ENCODE peak calls at places on chromosomes 7 and 10, in seven cellular contexts. M, H, R, C, U, Z and J are unnamed samples.

GRCh38 chr7:108296911-108297310 is 159.3 kb downstream of the NRCAM start:
- DNase-seq in Z (no peak), M (no peak), C (no peak), U (no peak), R (peak; percentile 55), H (no peak), J (no peak)

GRCh38 chr7:101516849-101517248 is 112.2 kb downstream of the MYL10 start:
- DNase-seq in M (no peak), U (no peak), R (no peak), Z (peak; percentile 72), H (no peak), C (no peak), J (no peak)

GRCh38 chr10:91891285-91892001 is 17.8 kb downstream of the FGFBP3 start:
- DNase-seq in R (peak; percentile 34), C (peak; percentile 40), H (peak; percentile 51), Z (no peak), U (no peak), M (no peak), J (peak; percentile 16)

GRCh38 chr7:101171442-101171837 is 6.1 kb upstream of the VGF start:
- DNase-seq in M (no peak), U (no peak), Z (peak; percentile 49), H (peak; percentile 46), C (no peak), R (no peak), J (peak; percentile 37)

GRCh38 chr7:46651561-46652088 is 730.6 kb upstream of the IGFBP3 start:
- DNase-seq in H (no peak), R (no peak), C (peak; percentile 77), U (peak; percentile 47), M (peak; percentile 98), Z (no peak), J (no peak)

GRCh38 chr7:142671506-142671905 is 77.8 kb upstream of the PRSS1 start:
- DNase-seq in M (no peak), R (no peak), Z (no peak), H (no peak), U (no peak), C (no peak), J (no peak)

GRCh38 chr10:101565370-101565900 is 22.6 kb downstream of the POLL start:
- DNase-seq in U (no peak), R (no peak), M (no peak), H (no peak), Z (no peak), C (no peak), J (no peak)

GRCh38 chr7:105238198-105238765 is 150.4 kb downstream of the SRPK2 start:
- DNase-seq in Z (no peak), H (no peak), R (no peak), M (no peak), C (no peak), U (no peak), J (no peak)

GRCh38 chr10:18260308-18260971 is 120.2 kb downstream of the CACNB2 start:
- DNase-seq in M (no peak), C (no peak), Z (peak; percentile 54), R (peak; percentile 8), H (no peak), U (no peak), J (no peak)

GRCh38 chr7:30851651-30852359 is 59.8 kb upstream of the AQP1 start:
- DNase-seq in H (no peak), M (no peak), U (no peak), R (no peak), Z (no peak), C (no peak), J (peak; percentile 59)

GRCh38 chr10:13048762-13049161 is 47.2 kb upstream of the CCDC3 start:
- DNase-seq in U (no peak), Z (no peak), R (no peak), M (no peak), C (no peak), H (no peak), J (no peak)

GRCh38 chr7:1558181-1558811 is 2.3 kb upstream of the TMEM184A start:
- DNase-seq in Z (peak; percentile 82), C (no peak), U (no peak), R (no peak), H (peak; percentile 70), M (no peak), J (no peak)

GRCh38 chr7:13414181-13414580 is 575.3 kb downstream of the ETV1 start:
- DNase-seq in M (no peak), Z (no peak), C (no peak), H (no peak), R (no peak), U (no peak), J (no peak)

GRCh38 chr10:4062072-4062471 is 277.1 kb upstream of the KLF6 start:
- DNase-seq in R (peak; percentile 52), Z (no peak), C (peak; percentile 34), U (no peak), M (no peak), H (no peak), J (no peak)

GRCh38 chr7:117479480-117480224 is at the start of gene CFTR:
- DNase-seq in H (no peak), M (no peak), R (peak; percentile 7), Z (peak; percentile 82), C (no peak), U (no peak), J (peak; percentile 2)

GRCh38 chr7:20745716-20746115 is 41.0 kb downstream of the SP8 start:
- DNase-seq in C (no peak), U (no peak), Z (peak; percentile 68), R (no peak), H (no peak), M (no peak), J (no peak)

GRCh38 chr10:96665306-96665705 is 55.0 kb downstream of the PIK3AP1 start:
- DNase-seq in Z (no peak), U (no peak), M (no peak), R (peak; percentile 91), C (peak; percentile 19), H (no peak), J (peak; percentile 65)

GRCh38 chr10:129495697-129496096 is 28.7 kb downstream of the MGMT start:
- DNase-seq in R (no peak), M (no peak), H (no peak), U (no peak), Z (no peak), C (no peak), J (no peak)

GRCh38 chr10:11849908-11850307 is 26.8 kb downstream of the PROSER2 start:
- DNase-seq in H (no peak), Z (no peak), U (no peak), M (no peak), R (no peak), C (no peak), J (no peak)
- H3K36me3 ChIP-seq in H (peaks cover 51% of the 10 kb centered on the region), Z (peaks cover 24% of the 10 kb centered on the region), U (peaks cover 11% of the 10 kb centered on the region), M (peaks cover 32% of the 10 kb centered on the region), R (no peaks in the 10 kb centered on the region), C (peaks cover 8% of the 10 kb centered on the region), J (peaks cover 10% of the 10 kb centered on the region)

GRCh38 chr10:70672165-70672992 is at the start of gene ADAMTS14:
- DNase-seq in C (peak; percentile 61), H (peak; percentile 86), R (peak; percentile 64), Z (peak; percentile 84), U (peak; percentile 29), M (no peak), J (peak; percentile 84)

GRCh38 chr10:70673929-70674559 is 1.7 kb downstream of the ADAMTS14 start:
- DNase-seq in M (no peak), H (no peak), U (no peak), C (peak; percentile 57), Z (no peak), R (no peak), J (no peak)

GRCh38 chr10:70674560-70675495 is 2.5 kb downstream of the ADAMTS14 start:
- DNase-seq in C (no peak), M (no peak), U (no peak), H (no peak), Z (no peak), R (no peak), J (no peak)

GRCh38 chr10:70671619-70672164 is 614 bp upstream of the ADAMTS14 start:
- DNase-seq in C (no peak), H (no peak), U (no peak), Z (no peak), M (no peak), R (no peak), J (no peak)

GRCh38 chr10:70672993-70673928 is 955 bp downstream of the ADAMTS14 start:
- DNase-seq in C (peak; percentile 92), R (peak; percentile 91), H (peak; percentile 70), U (no peak), M (peak; percentile 64), Z (no peak), J (peak; percentile 94)
- H3K9ac ChIP-seq in C (peak overlapping the region; percentile 48), R (peak overlapping the region; percentile 90), H (peak overlapping the region; percentile 76), U (peak overlapping the region; percentile 85), M (no peak overlapping the region), Z (no peak overlapping the region), J (peak overlapping the region; percentile 11)

DNA sequence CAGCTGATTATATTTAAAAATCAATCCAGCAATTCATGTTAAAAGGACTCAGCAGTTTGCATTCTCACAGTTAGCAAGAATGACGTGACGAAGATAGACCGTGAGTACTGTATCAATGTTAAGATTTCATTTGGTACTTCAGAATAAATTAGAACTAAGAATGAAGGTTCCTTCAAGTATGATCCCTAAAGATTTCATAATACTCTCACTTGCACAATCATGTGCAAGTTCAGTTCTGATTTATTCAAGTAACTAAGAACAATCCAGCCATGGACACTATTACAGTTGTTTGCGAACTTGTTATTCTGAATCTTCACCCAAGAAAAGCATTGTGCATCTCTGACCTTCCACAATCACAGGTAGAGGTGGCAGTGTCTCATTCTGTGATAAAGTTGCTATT is 7.7 kb downstream of the RHEB start:
- DNase-seq in H (no peak), U (no peak), Z (no peak), M (no peak), C (no peak), R (no peak), J (peak; percentile 78)
- H3K9me3 ChIP-seq in H (no peaks in the 10 kb centered on the region), U (no peaks in the 10 kb centered on the region), Z (no peaks in the 10 kb centered on the region), M (no peaks in the 10 kb centered on the region), C (no peaks in the 10 kb centered on the region), R (no peaks in the 10 kb centered on the region), J (peaks cover 3% of the 10 kb centered on the region)

GRCh38 chr7:70646551-70647248 is 485.2 kb upstream of the GALNT17 start:
- DNase-seq in H (no peak), R (no peak), U (no peak), C (no peak), Z (no peak), M (no peak), J (no peak)

GRCh38 chr7:70645876-70646336 is 486.0 kb upstream of the GALNT17 start:
- DNase-seq in U (no peak), C (no peak), M (no peak), R (no peak), Z (peak; percentile 80), H (no peak), J (no peak)

GRCh38 chr7:70649323-70649722 is 482.6 kb upstream of the GALNT17 start:
- DNase-seq in R (no peak), U (no peak), M (no peak), Z (no peak), C (no peak), H (no peak), J (no peak)

DNA sequence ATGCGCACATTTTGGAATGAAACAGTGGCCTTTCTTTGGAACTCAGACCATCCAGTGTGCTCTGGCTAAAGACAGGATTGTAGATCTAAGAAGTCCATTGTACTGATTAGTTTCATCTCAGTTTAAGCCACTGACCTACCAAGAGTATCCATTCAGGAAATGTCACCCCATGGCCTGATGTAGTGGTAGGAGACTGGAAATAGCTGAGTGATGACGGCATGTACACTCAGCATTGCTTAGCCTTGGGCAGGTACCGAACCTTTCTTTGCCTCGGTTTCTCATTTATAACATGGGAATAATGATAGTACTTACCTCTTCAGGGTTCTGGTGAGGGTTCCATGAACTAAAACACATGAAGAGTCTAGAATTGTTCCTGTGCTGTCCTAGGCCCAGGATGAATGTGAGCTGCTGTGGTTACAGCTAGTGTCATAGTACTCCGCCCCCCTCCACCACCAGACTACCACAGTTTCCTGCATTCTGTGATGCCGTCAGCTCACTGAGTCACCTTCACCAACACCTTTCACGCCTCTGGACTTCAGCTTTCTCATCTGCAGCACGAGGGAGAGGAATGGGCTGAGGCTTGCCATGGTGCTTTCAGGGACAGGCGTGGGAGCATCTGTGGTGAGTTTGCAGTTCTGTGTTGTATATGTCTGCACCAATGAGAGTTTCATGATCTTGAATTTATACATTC is 484.0 kb upstream of the GALNT17 start:
- DNase-seq in H (no peak), Z (no peak), C (no peak), R (peak; percentile 79), M (peak; percentile 95), U (no peak), J (no peak)
- H3K36me3 ChIP-seq in H (no peaks in the 10 kb centered on the region), Z (no peaks in the 10 kb centered on the region), C (no peaks in the 10 kb centered on the region), R (no peaks in the 10 kb centered on the region), M (no peaks in the 10 kb centered on the region), U (no peaks in the 10 kb centered on the region), J (no peaks in the 10 kb centered on the region)